ENCODE peak calls at places on chromosomes 12 and 14, in seven cellular contexts. P is AG09309; Y is SW480; H is activated T-cell treated with anti-CD3 and anti-CD28 coated beads, Interleukin-2, amount 50 U/mL, for 72 hours; C is body of pancreas; G is NCI-H2081; Q is ACHN. N is an unnamed sample.

GRCh38 chr14:63752449-63753169 is 24.7 kb upstream of the SGPP1 start:
- DNase-seq in G (no peak), C (peak; percentile 22), H (no peak), Q (peak; percentile 86), Y (no peak), P (peak; percentile 53), N (no peak)

GRCh38 chr14:76314521-76314951 is 61.4 kb upstream of the ESRRB start:
- DNase-seq in H (no peak), C (no peak), Y (no peak), G (no peak), P (no peak), Q (no peak), N (no peak)

GRCh38 chr14:50924236-50924635 is 20.0 kb downstream of the PYGL start:
- DNase-seq in C (no peak), G (no peak), Y (no peak), P (no peak), H (no peak), Q (no peak), N (no peak)

GRCh38 chr14:103141117-103141796 is 18.0 kb downstream of the TNFAIP2 start:
- DNase-seq in Q (peak; percentile 63), H (peak; percentile 58), C (peak; percentile 75), G (peak; percentile 53), P (no peak), Y (peak; percentile 78), N (no peak)

GRCh38 chr12:121468451-121468850 is 68.5 kb downstream of the RNF34 start:
- DNase-seq in C (no peak), P (no peak), Y (no peak), Q (no peak), H (no peak), G (peak; percentile 6), N (no peak)

GRCh38 chr14:78902010-78902623 is 731.9 kb downstream of the NRXN3 start:
- DNase-seq in G (peak; percentile 58), Y (peak; percentile 27), C (peak; percentile 35), P (peak; percentile 10), Q (peak; percentile 38), H (peak; percentile 4), N (peak; percentile 78)

GRCh38 chr12:25436206-25436912 is 116.7 kb downstream of the LMNTD1 start:
- DNase-seq in P (peak; percentile 63), Y (peak; percentile 87), G (peak; percentile 58), Q (peak; percentile 87), H (peak; percentile 31), C (peak; percentile 38), N (peak; percentile 66)

GRCh38 chr12:12025799-12026386 is 44.8 kb upstream of the BCL2L14 start:
- DNase-seq in Q (no peak), Y (no peak), H (no peak), G (no peak), P (no peak), C (no peak), N (no peak)

GRCh38 chr12:133061954-133062353 is 18.8 kb upstream of the ZNF140 start:
- DNase-seq in Q (no peak), C (no peak), P (no peak), G (no peak), H (no peak), Y (no peak), N (no peak)

GRCh38 chr12:25692115-25693035 is 139.3 kb upstream of the LMNTD1 start:
- DNase-seq in G (no peak), P (peak; percentile 95), C (peak; percentile 20), H (no peak), Y (no peak), Q (no peak), N (no peak)

GRCh38 chr14:33254876-33255275 is 316.2 kb downstream of the NPAS3 start:
- DNase-seq in G (no peak), Y (no peak), H (no peak), Q (no peak), C (no peak), P (no peak), N (no peak)

GRCh38 chr12:101925352-101925751 is 48.0 kb downstream of the DRAM1 start:
- DNase-seq in Q (peak; percentile 11), P (peak; percentile 99), Y (no peak), H (no peak), C (peak; percentile 43), G (no peak), N (no peak)

GRCh38 chr12:27635349-27635972 is 60.8 kb upstream of the REP15 start:
- DNase-seq in Y (peak; percentile 81), C (no peak), Q (peak; percentile 78), G (peak; percentile 61), P (peak; percentile 42), H (no peak), N (peak; percentile 61)

GRCh38 chr14:22177870-22178269 is 411.2 kb downstream of the DAD1 start:
- DNase-seq in P (no peak), C (no peak), G (no peak), H (no peak), Q (no peak), Y (no peak), N (no peak)

GRCh38 chr14:23182372-23183014 is 967 bp downstream of the SLC7A8 start:
- DNase-seq in G (no peak), P (no peak), Y (peak; percentile 52), Q (peak; percentile 10), H (peak; percentile 52), C (peak; percentile 62), N (no peak)